ENCODE peak calls at places on chromosomes 5 and 9, in four cellular contexts. One of them, this sample, is unnamed.

GRCh38 chr9:86636051-86636450 is 281.8 kb upstream of the TUT7 start:
- DNase-seq in HepG2: no peak
- DNase-seq in K562: no peak
- DNase-seq in GM12878: no peak
- DNase-seq in this sample: no peak

GRCh38 chr5:139636207-139636792 is 11.8 kb upstream of the CXXC5 start:
- DNase-seq in HepG2: no peak
- DNase-seq in K562: peak
- DNase-seq in GM12878: peak
- DNase-seq in this sample: no peak

GRCh38 chr9:38416461-38416860 is 7.8 kb downstream of the IGFBPL1 start:
- DNase-seq in HepG2: no peak
- DNase-seq in K562: no peak
- DNase-seq in GM12878: no peak
- DNase-seq in this sample: no peak

GRCh38 chr5:81850494-81850893 is 99.6 kb upstream of the SSBP2 start:
- DNase-seq in HepG2: no peak
- DNase-seq in K562: no peak
- DNase-seq in GM12878: no peak
- DNase-seq in this sample: no peak

GRCh38 chr5:133485468-133485867 is 126.9 kb downstream of the FSTL4 start:
- DNase-seq in HepG2: no peak
- DNase-seq in K562: no peak
- DNase-seq in GM12878: no peak
- DNase-seq in this sample: no peak

GRCh38 chr5:40355181-40355580 is 324.5 kb upstream of the PTGER4 start:
- DNase-seq in HepG2: no peak
- DNase-seq in K562: no peak
- DNase-seq in GM12878: no peak
- DNase-seq in this sample: no peak

GRCh38 chr5:65696892-65697291 is 25.0 kb downstream of the SGTB start:
- DNase-seq in HepG2: no peak
- DNase-seq in K562: no peak
- DNase-seq in GM12878: no peak
- DNase-seq in this sample: no peak

GRCh38 chr5:149450199-149450598 is 71.1 kb upstream of the IL17B start:
- DNase-seq in HepG2: no peak
- DNase-seq in K562: no peak
- DNase-seq in GM12878: no peak
- DNase-seq in this sample: no peak

GRCh38 chr5:2511131-2511530 is 240.3 kb downstream of the IRX2 start:
- DNase-seq in HepG2: no peak
- DNase-seq in K562: no peak
- DNase-seq in GM12878: no peak
- DNase-seq in this sample: no peak

GRCh38 chr5:163943546-163943945 is 438.1 kb downstream of the MAT2B start:
- DNase-seq in HepG2: no peak
- DNase-seq in K562: no peak
- DNase-seq in GM12878: no peak
- DNase-seq in this sample: no peak

GRCh38 chr5:53031695-53032096 is 42.5 kb downstream of the ITGA2 start:
- DNase-seq in HepG2: peak
- DNase-seq in K562: no peak
- DNase-seq in GM12878: no peak
- DNase-seq in this sample: no peak

GRCh38 chr5:9820696-9821449 is 190.7 kb upstream of the TAS2R1 start:
- DNase-seq in HepG2: no peak
- DNase-seq in K562: no peak
- DNase-seq in GM12878: no peak
- DNase-seq in this sample: no peak

GRCh38 chr5:141747646-141748229 is 65.7 kb upstream of the ARAP3 start:
- DNase-seq in HepG2: no peak
- DNase-seq in K562: no peak
- DNase-seq in GM12878: no peak
- DNase-seq in this sample: no peak

GRCh38 chr9:133708770-133709611 is 29.2 kb downstream of the SARDH start:
- DNase-seq in HepG2: no peak
- DNase-seq in K562: no peak
- DNase-seq in GM12878: peak
- DNase-seq in this sample: no peak

GRCh38 chr9:2023042-2023441 is 7.9 kb downstream of the SMARCA2 start:
- DNase-seq in HepG2: no peak
- DNase-seq in K562: no peak
- DNase-seq in GM12878: no peak
- DNase-seq in this sample: no peak

DNA sequence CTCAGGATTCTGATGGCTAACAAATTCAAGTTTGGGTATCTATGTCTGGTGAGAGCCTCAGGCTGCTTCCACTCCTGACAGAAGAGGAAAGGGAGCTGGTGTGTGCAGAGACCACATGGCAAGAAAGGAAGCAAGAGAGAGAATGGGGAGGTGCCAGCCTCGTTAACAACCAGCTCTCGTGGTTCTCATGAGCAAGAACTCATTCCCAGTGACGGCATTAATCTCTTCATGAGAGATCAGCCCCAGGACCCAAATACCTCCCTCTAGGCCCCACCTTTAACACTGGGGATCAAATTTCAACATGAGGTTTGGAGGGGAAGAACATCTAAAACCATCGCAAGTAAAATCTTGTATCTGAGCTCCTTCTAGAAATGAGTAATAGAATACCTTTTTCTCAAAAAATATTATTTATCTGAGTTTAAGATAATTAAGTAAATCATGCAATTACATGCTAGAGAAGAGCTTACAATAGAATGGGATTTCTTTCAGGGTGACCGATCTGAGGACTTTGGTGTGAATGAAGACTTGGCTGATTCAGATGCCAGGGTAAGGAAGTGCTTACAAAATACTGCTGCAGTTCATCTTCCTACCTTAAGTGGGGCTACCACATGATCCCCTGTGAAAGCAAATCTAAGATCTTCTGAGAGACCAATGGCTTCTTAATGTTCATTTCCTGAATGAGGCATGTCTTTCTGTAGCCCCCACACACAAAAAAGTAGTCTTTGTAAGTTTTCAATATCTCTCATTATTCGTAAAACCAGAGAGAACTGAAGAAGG is 11.5 kb downstream of the ANXA1 start:
- DNase-seq in HepG2: no peak
- DNase-seq in K562: no peak
- DNase-seq in GM12878: no peak
- DNase-seq in this sample: no peak
- H3K4me2 ChIP-seq in HepG2: no peak
- H3K4me2 ChIP-seq in K562: no peak
- H3K4me2 ChIP-seq in GM12878: no peak
- H3K4me2 ChIP-seq in this sample: no peak

GRCh38 chr5:95725937-95726810 is 5.0 kb upstream of the RHOBTB3 start:
- DNase-seq in HepG2: no peak
- DNase-seq in K562: no peak
- DNase-seq in GM12878: no peak
- DNase-seq in this sample: no peak

GRCh38 chr5:95727764-95728191 is 3.4 kb upstream of the RHOBTB3 start:
- DNase-seq in HepG2: peak
- DNase-seq in K562: no peak
- DNase-seq in GM12878: peak
- DNase-seq in this sample: no peak

GRCh38 chr5:95723632-95724369 is 7.3 kb upstream of the RHOBTB3 start:
- DNase-seq in HepG2: no peak
- DNase-seq in K562: peak
- DNase-seq in GM12878: no peak
- DNase-seq in this sample: no peak

GRCh38 chr5:95726811-95727763 is 4.0 kb upstream of the RHOBTB3 start:
- DNase-seq in HepG2: no peak
- DNase-seq in K562: no peak
- DNase-seq in GM12878: no peak
- DNase-seq in this sample: no peak

DNA sequence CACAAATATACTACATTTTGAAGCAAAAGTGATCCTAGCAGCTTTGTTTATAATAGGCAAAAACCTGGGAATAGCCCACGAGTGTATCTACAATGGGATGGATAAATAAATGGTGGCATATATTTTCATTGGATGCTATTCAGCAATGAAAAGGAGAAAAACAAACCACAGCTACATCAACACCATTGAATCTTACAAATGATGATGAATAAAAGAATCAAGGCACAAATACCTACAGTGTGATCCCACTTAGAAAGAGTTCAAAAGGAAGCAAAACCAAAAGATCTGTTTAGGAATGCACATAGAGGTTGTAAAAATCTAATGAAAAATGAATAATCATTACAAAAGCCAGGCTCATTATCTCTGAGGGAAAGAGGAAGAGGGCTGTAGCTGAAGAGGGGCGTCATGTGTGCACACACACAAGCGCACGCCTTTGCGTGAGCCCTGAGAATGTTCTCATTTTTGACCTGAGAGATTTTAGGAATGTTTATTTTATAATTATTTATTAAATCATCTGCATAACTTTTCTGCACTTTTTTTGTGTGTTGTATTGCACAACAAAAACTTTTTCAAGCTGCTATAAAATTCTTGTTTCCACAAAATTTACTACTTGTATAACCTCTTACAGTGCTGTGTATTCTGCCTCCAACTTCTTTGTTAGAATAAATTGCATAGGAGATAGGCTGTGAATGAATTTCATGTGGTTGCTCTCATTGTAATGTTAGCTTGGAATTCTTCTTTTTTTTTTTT is 5.9 kb upstream of the RHOBTB3 start:
- DNase-seq in HepG2: no peak
- DNase-seq in K562: no peak
- DNase-seq in GM12878: no peak
- DNase-seq in this sample: no peak
- H3K4me3 ChIP-seq in HepG2: no peak
- H3K4me3 ChIP-seq in K562: no peak
- H3K4me3 ChIP-seq in GM12878: no peak
- H3K4me3 ChIP-seq in this sample: no peak

GRCh38 chr9:113998529-113999255 is 79.4 kb downstream of the AMBP start:
- DNase-seq in HepG2: no peak
- DNase-seq in K562: peak
- DNase-seq in GM12878: no peak
- DNase-seq in this sample: no peak
- TF ChIP-seq CBX5 in HepG2: no peak
- TF ChIP-seq CBX5 in K562: no peak
- TF ChIP-seq CBX5 in GM12878: no peak
- TF ChIP-seq CBX5 in this sample: no peak

DNA sequence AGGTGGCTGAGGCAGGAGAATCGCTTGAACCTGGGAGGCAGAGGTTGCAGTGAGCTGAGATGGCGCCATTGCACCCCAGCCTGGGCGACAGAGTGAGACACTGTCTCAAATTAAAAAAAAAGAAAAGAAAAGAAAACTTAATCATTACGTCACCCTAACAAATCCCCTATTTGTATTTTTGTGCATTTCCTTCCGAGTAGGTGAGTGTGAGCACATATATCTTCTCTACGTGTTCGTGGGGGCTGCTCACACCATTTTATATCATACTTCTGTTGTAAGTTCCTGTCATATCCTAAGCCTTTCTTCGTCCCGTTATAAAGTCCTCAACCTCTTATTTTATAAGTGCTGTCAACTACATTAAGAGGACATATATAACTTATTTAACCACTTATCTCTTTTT is 41.9 kb upstream of the GRHPR start:
- DNase-seq in HepG2: no peak
- DNase-seq in K562: no peak
- DNase-seq in GM12878: no peak
- DNase-seq in this sample: no peak
- H3K4me2 ChIP-seq in HepG2: no peak
- H3K4me2 ChIP-seq in K562: no peak
- H3K4me2 ChIP-seq in GM12878: no peak
- H3K4me2 ChIP-seq in this sample: no peak

This sample was measured in H1.